ENCODE peak calls at places on chromosomes 11 and 22, in four cellular contexts. One of them, this sample, is unnamed.

GRCh38 chr11:124896071-124896750 is 1.5 kb downstream of the ROBO4 start:
- DNase-seq in K562: no peak
- DNase-seq in GM12878: no peak
- DNase-seq in SK-N-SH: peak
- DNase-seq in this sample: no peak

GRCh38 chr22:22187299-22187698 is 57.3 kb upstream of the VPREB1 start:
- DNase-seq in K562: no peak
- DNase-seq in GM12878: no peak
- DNase-seq in SK-N-SH: no peak
- DNase-seq in this sample: no peak

GRCh38 chr11:73268671-73269271 is 3.4 kb upstream of the P2RY6 start:
- DNase-seq in K562: no peak
- DNase-seq in GM12878: no peak
- DNase-seq in SK-N-SH: no peak
- DNase-seq in this sample: no peak

GRCh38 chr22:36910461-36910860 is 3.0 kb upstream of the CSF2RB start:
- DNase-seq in K562: no peak
- DNase-seq in GM12878: no peak
- DNase-seq in SK-N-SH: no peak
- DNase-seq in this sample: no peak

GRCh38 chr22:30435674-30436126 is 10.1 kb downstream of the MTFP1 start:
- DNase-seq in K562: peak
- DNase-seq in GM12878: no peak
- DNase-seq in SK-N-SH: no peak
- DNase-seq in this sample: no peak

GRCh38 chr22:48198489-48199459 is 1436.3 kb downstream of the TBC1D22A start:
- DNase-seq in K562: no peak
- DNase-seq in GM12878: no peak
- DNase-seq in SK-N-SH: no peak
- DNase-seq in this sample: peak

GRCh38 chr11:59184876-59185275 is 12.9 kb downstream of the DTX4 start:
- DNase-seq in K562: no peak
- DNase-seq in GM12878: no peak
- DNase-seq in SK-N-SH: no peak
- DNase-seq in this sample: no peak

GRCh38 chr22:37752189-37753061 is 55.3 kb upstream of the GCAT start:
- DNase-seq in K562: no peak
- DNase-seq in GM12878: no peak
- DNase-seq in SK-N-SH: peak
- DNase-seq in this sample: no peak

GRCh38 chr11:67271548-67272284 is 5.4 kb downstream of the GRK2 start:
- DNase-seq in K562: no peak
- DNase-seq in GM12878: peak
- DNase-seq in SK-N-SH: no peak
- DNase-seq in this sample: peak

GRCh38 chr22:20315337-20316216 is 4.3 kb downstream of the DGCR6L start:
- DNase-seq in K562: no peak
- DNase-seq in GM12878: no peak
- DNase-seq in SK-N-SH: no peak
- DNase-seq in this sample: no peak

GRCh38 chr11:124069429-124070401 is 28.6 kb upstream of the OR10G7 start:
- DNase-seq in K562: peak
- DNase-seq in GM12878: peak
- DNase-seq in SK-N-SH: peak
- DNase-seq in this sample: peak

GRCh38 chr22:35498026-35498425 is 42.6 kb upstream of the RASD2 start:
- DNase-seq in K562: peak
- DNase-seq in GM12878: no peak
- DNase-seq in SK-N-SH: peak
- DNase-seq in this sample: no peak

GRCh38 chr11:14537134-14537599 is 17.0 kb upstream of the PSMA1 start:
- DNase-seq in K562: peak
- DNase-seq in GM12878: no peak
- DNase-seq in SK-N-SH: peak
- DNase-seq in this sample: no peak

GRCh38 chr22:46105494-46106278 is 44.6 kb upstream of the PPARA start:
- DNase-seq in K562: no peak
- DNase-seq in GM12878: no peak
- DNase-seq in SK-N-SH: no peak
- DNase-seq in this sample: no peak

GRCh38 chr11:61913699-61914395 is 3.5 kb downstream of the RAB3IL1 start:
- DNase-seq in K562: peak
- DNase-seq in GM12878: no peak
- DNase-seq in SK-N-SH: peak
- DNase-seq in this sample: no peak

GRCh38 chr22:32830473-32830872 is 29.0 kb downstream of the TIMP3 start:
- DNase-seq in K562: no peak
- DNase-seq in GM12878: no peak
- DNase-seq in SK-N-SH: no peak
- DNase-seq in this sample: peak

GRCh38 chr11:93521086-93521485 is 22.1 kb downstream of the SMCO4 start:
- DNase-seq in K562: no peak
- DNase-seq in GM12878: no peak
- DNase-seq in SK-N-SH: no peak
- DNase-seq in this sample: no peak

GRCh38 chr22:27825174-27825573 is 23.6 kb upstream of the MN1 start:
- DNase-seq in K562: peak
- DNase-seq in GM12878: no peak
- DNase-seq in SK-N-SH: no peak
- DNase-seq in this sample: peak

GRCh38 chr22:17501679-17502285 is 61.5 kb upstream of the SLC25A18 start:
- DNase-seq in K562: peak
- DNase-seq in GM12878: peak
- DNase-seq in SK-N-SH: peak
- DNase-seq in this sample: no peak

GRCh38 chr11:98679673-98680072 is 341.1 kb upstream of the CNTN5 start:
- DNase-seq in K562: no peak
- DNase-seq in GM12878: no peak
- DNase-seq in SK-N-SH: no peak
- DNase-seq in this sample: no peak

GRCh38 chr22:27331526-27332281 is 469.9 kb downstream of the MN1 start:
- DNase-seq in K562: no peak
- DNase-seq in GM12878: no peak
- DNase-seq in SK-N-SH: peak
- DNase-seq in this sample: peak

GRCh38 chr11:60754887-60755286 is 1.8 kb upstream of the MS4A15 start:
- DNase-seq in K562: no peak
- DNase-seq in GM12878: no peak
- DNase-seq in SK-N-SH: no peak
- DNase-seq in this sample: no peak

GRCh38 chr22:37777122-37777687 is 30.5 kb upstream of the GCAT start:
- DNase-seq in K562: peak
- DNase-seq in GM12878: peak
- DNase-seq in SK-N-SH: no peak
- DNase-seq in this sample: no peak

GRCh38 chr11:1409108-1409851 is 19.5 kb downstream of the BRSK2 start:
- DNase-seq in K562: no peak
- DNase-seq in GM12878: no peak
- DNase-seq in SK-N-SH: no peak
- DNase-seq in this sample: no peak

GRCh38 chr11:120940297-120940847 is 83.5 kb upstream of the TBCEL start:
- DNase-seq in K562: no peak
- DNase-seq in GM12878: no peak
- DNase-seq in SK-N-SH: no peak
- DNase-seq in this sample: no peak

GRCh38 chr11:42205518-42205917 is 746.1 kb upstream of the LRRC4C start:
- DNase-seq in K562: no peak
- DNase-seq in GM12878: no peak
- DNase-seq in SK-N-SH: no peak
- DNase-seq in this sample: no peak

GRCh38 chr11:132054822-132055221 is 684.4 kb downstream of the NTM start:
- DNase-seq in K562: no peak
- DNase-seq in GM12878: no peak
- DNase-seq in SK-N-SH: no peak
- DNase-seq in this sample: no peak

GRCh38 chr11:44229664-44230063 is 80.3 kb downstream of the ALX4 start:
- DNase-seq in K562: no peak
- DNase-seq in GM12878: no peak
- DNase-seq in SK-N-SH: no peak
- DNase-seq in this sample: no peak

GRCh38 chr11:102837151-102837550 is 6.3 kb downstream of the MMP3 start:
- DNase-seq in K562: no peak
- DNase-seq in GM12878: no peak
- DNase-seq in SK-N-SH: no peak
- DNase-seq in this sample: no peak

GRCh38 chr22:27045103-27045940 is 387.9 kb downstream of the MIAT start:
- DNase-seq in K562: no peak
- DNase-seq in GM12878: no peak
- DNase-seq in SK-N-SH: no peak
- DNase-seq in this sample: no peak

GRCh38 chr11:106679633-106680032 is 338.6 kb downstream of the GUCY1A2 start:
- DNase-seq in K562: no peak
- DNase-seq in GM12878: no peak
- DNase-seq in SK-N-SH: no peak
- DNase-seq in this sample: no peak

GRCh38 chr11:125214466-125215204 is 50.1 kb downstream of the PKNOX2 start:
- DNase-seq in K562: no peak
- DNase-seq in GM12878: no peak
- DNase-seq in SK-N-SH: no peak
- DNase-seq in this sample: no peak

GRCh38 chr11:109612481-109612880 is 190.5 kb downstream of the C11orf87 start:
- DNase-seq in K562: no peak
- DNase-seq in GM12878: no peak
- DNase-seq in SK-N-SH: no peak
- DNase-seq in this sample: no peak

GRCh38 chr11:96340555-96340885 is 2.5 kb downstream of the MAML2 start:
- DNase-seq in K562: no peak
- DNase-seq in GM12878: no peak
- DNase-seq in SK-N-SH: no peak
- DNase-seq in this sample: no peak

GRCh38 chr11:21654091-21654490 is 538.8 kb upstream of the ANO5 start:
- DNase-seq in K562: no peak
- DNase-seq in GM12878: no peak
- DNase-seq in SK-N-SH: no peak
- DNase-seq in this sample: no peak

GRCh38 chr11:46826310-46827044 is 19.6 kb downstream of the CKAP5 start:
- DNase-seq in K562: peak
- DNase-seq in GM12878: no peak
- DNase-seq in SK-N-SH: peak
- DNase-seq in this sample: peak

GRCh38 chr11:77821349-77821851 is 456 bp downstream of the AAMDC start:
- DNase-seq in K562: peak
- DNase-seq in GM12878: no peak
- DNase-seq in SK-N-SH: peak
- DNase-seq in this sample: no peak

GRCh38 chr22:35448552-35448922 is 48.6 kb downstream of the MCM5 start:
- DNase-seq in K562: no peak
- DNase-seq in GM12878: no peak
- DNase-seq in SK-N-SH: no peak
- DNase-seq in this sample: no peak

GRCh38 chr11:85279267-85279666 is 347.9 kb downstream of the DLG2 start:
- DNase-seq in K562: no peak
- DNase-seq in GM12878: no peak
- DNase-seq in SK-N-SH: no peak
- DNase-seq in this sample: no peak
- TF ChIP-seq USF1 in K562: no peak
- TF ChIP-seq USF1 in GM12878: no peak
- TF ChIP-seq USF1 in SK-N-SH: no peak
- TF ChIP-seq USF1 in this sample: no peak

DNA sequence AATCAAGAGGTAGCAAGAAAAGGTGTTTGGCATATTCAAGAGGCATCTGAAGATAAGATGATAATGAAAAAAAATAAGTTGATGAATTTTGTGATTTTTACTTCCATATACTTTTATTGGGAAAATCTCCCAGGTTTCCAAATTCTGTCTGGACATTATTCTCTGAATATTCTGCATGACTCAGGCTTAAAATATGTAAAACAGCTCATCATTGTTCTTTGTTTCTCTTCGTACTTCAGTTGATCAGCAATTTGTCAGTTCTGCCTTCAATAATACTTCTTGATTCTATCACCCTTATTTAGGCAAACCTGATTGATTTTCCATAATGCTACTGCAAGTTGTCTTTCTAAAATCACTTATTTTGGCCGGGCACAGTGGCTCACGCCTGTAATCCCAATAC is 30.2 kb downstream of the GTF2H1 start:
- DNase-seq in K562: no peak
- DNase-seq in GM12878: no peak
- DNase-seq in SK-N-SH: no peak
- DNase-seq in this sample: no peak
- TF ChIP-seq USF1 in K562: no peak
- TF ChIP-seq USF1 in GM12878: no peak
- TF ChIP-seq USF1 in SK-N-SH: no peak
- TF ChIP-seq USF1 in this sample: no peak

GRCh38 chr11:76313271-76313670 is 67.7 kb downstream of the THAP12 start:
- DNase-seq in K562: no peak
- DNase-seq in GM12878: no peak
- DNase-seq in SK-N-SH: no peak
- DNase-seq in this sample: no peak

GRCh38 chr11:76315182-76315853 is 65.6 kb downstream of the THAP12 start:
- DNase-seq in K562: no peak
- DNase-seq in GM12878: no peak
- DNase-seq in SK-N-SH: no peak
- DNase-seq in this sample: no peak

GRCh38 chr11:76316726-76317125 is 64.2 kb downstream of the THAP12 start:
- DNase-seq in K562: no peak
- DNase-seq in GM12878: no peak
- DNase-seq in SK-N-SH: no peak
- DNase-seq in this sample: no peak

GRCh38 chr11:76313913-76314740 is 66.8 kb downstream of the THAP12 start:
- DNase-seq in K562: peak
- DNase-seq in GM12878: no peak
- DNase-seq in SK-N-SH: no peak
- DNase-seq in this sample: peak

GRCh38 chr11:76314741-76315090 is 66.2 kb downstream of the THAP12 start:
- DNase-seq in K562: no peak
- DNase-seq in GM12878: no peak
- DNase-seq in SK-N-SH: no peak
- DNase-seq in this sample: no peak
- TF ChIP-seq USF1 in K562: no peak
- TF ChIP-seq USF1 in GM12878: no peak
- TF ChIP-seq USF1 in SK-N-SH: no peak
- TF ChIP-seq USF1 in this sample: no peak

GRCh38 chr11:68803766-68804165 is 38.0 kb downstream of the CPT1A start:
- DNase-seq in K562: no peak
- DNase-seq in GM12878: no peak
- DNase-seq in SK-N-SH: no peak
- DNase-seq in this sample: no peak
- TF ChIP-seq USF1 in K562: no peak
- TF ChIP-seq USF1 in GM12878: no peak
- TF ChIP-seq USF1 in SK-N-SH: no peak
- TF ChIP-seq USF1 in this sample: no peak